ENCODE peak calls at places on chromosomes 4 and X, in seven cellular contexts. K is hepatocyte, C is MM.1S, Y is OCI-LY7, N is HCT116, U is SK-N-SH, T is PC-3. I is an unnamed sample.

GRCh38 chrX:13473666-13474516 is 95.5 kb upstream of the EGFL6 start:
- DNase-seq in K (no peak), C (peak; percentile 56), Y (peak; percentile 22), N (no peak), U (no peak), T (no peak), I (no peak)

GRCh38 chr4:138242076-138242829 is at the start of gene SLC7A11:
- DNase-seq in K (peak; percentile 93), C (peak; percentile 98), Y (peak; percentile 97), N (peak; percentile 96), U (peak; percentile 27), T (peak; percentile 93), I (peak; percentile 98)

GRCh38 chrX:15903186-15903681 is 48.6 kb upstream of the AP1S2 start:
- DNase-seq in K (no peak), C (peak; percentile 83), Y (peak; percentile 87), N (no peak), U (no peak), T (no peak), I (no peak)

GRCh38 chr4:8099981-8100464 is 58.6 kb downstream of the ABLIM2 start:
- DNase-seq in K (no peak), C (no peak), Y (no peak), N (no peak), U (no peak), T (no peak), I (no peak)

GRCh38 chrX:38999967-39000745 is 198.9 kb downstream of the MID1IP1 start:
- DNase-seq in K (no peak), C (no peak), Y (no peak), N (no peak), U (peak; percentile 39), T (no peak), I (no peak)

GRCh38 chr4:110088670-110089069 is 109.7 kb downstream of the ELOVL6 start:
- DNase-seq in K (no peak), C (peak; percentile 32), Y (peak; percentile 25), N (peak; percentile 48), U (no peak), T (peak; percentile 49), I (peak; percentile 34)

GRCh38 chr4:148998719-148999118 is 556.5 kb upstream of the NR3C2 start:
- DNase-seq in K (no peak), C (peak; percentile 19), Y (peak; percentile 32), N (peak; percentile 24), U (peak; percentile 1), T (peak; percentile 50), I (peak; percentile 75)

GRCh38 chrX:71515039-71515398 is 17.9 kb upstream of the OGT start:
- DNase-seq in K (no peak), C (no peak), Y (no peak), N (no peak), U (no peak), T (peak; percentile 38), I (no peak)

GRCh38 chr4:158768577-158769174 is at the start of gene FNIP2:
- DNase-seq in K (peak; percentile 91), C (peak; percentile 76), Y (peak; percentile 15), N (peak; percentile 21), U (peak; percentile 98), T (peak; percentile 64), I (peak; percentile 78)

GRCh38 chrX:3384330-3384729 is 37.9 kb upstream of the MXRA5 start:
- DNase-seq in K (no peak), C (no peak), Y (no peak), N (no peak), U (no peak), T (peak; percentile 1), I (no peak)

GRCh38 chr4:41418444-41418843 is 119.5 kb upstream of the LIMCH1 start:
- DNase-seq in K (no peak), C (no peak), Y (no peak), N (no peak), U (no peak), T (peak; percentile 24), I (peak; percentile 51)

GRCh38 chr4:121358473-121358872 is 22.3 kb downstream of the QRFPR start:
- DNase-seq in K (peak; percentile 21), C (no peak), Y (no peak), N (peak; percentile 7), U (no peak), T (peak; percentile 60), I (no peak)

GRCh38 chr4:180106997-180107396 is 2136.2 kb upstream of the TENM3 start:
- DNase-seq in K (no peak), C (no peak), Y (no peak), N (no peak), U (no peak), T (peak; percentile 12), I (no peak)

GRCh38 chr4:89357346-89357745 is 49.7 kb upstream of the GPRIN3 start:
- DNase-seq in K (no peak), C (no peak), Y (no peak), N (no peak), U (no peak), T (no peak), I (no peak)

GRCh38 chrX:106917830-106918500 is 2.2 kb upstream of the CLDN2 start:
- DNase-seq in K (no peak), C (no peak), Y (no peak), N (peak; percentile 88), U (no peak), T (peak; percentile 95), I (no peak)

GRCh38 chrX:137194164-137194563 is 160.4 kb upstream of the GPR101 start:
- DNase-seq in K (peak; percentile 24), C (peak; percentile 36), Y (peak; percentile 0), N (peak; percentile 16), U (peak; percentile 16), T (peak; percentile 72), I (peak; percentile 68)

GRCh38 chrX:42220083-42220482 is 296.7 kb upstream of the CASK start:
- DNase-seq in K (no peak), C (no peak), Y (no peak), N (no peak), U (no peak), T (no peak), I (no peak)

GRCh38 chr4:112141366-112142138 is 3.7 kb upstream of the FAM241A start:
- DNase-seq in K (no peak), C (no peak), Y (no peak), N (no peak), U (no peak), T (no peak), I (no peak)

GRCh38 chr4:48546336-48546735 is 56.3 kb downstream of the ZAR1 start:
- DNase-seq in K (peak; percentile 44), C (peak; percentile 37), Y (peak; percentile 55), N (peak; percentile 12), U (no peak), T (peak; percentile 39), I (peak; percentile 58)

GRCh38 chr4:56619160-56619559 is 61.9 kb downstream of the HOPX start:
- DNase-seq in K (no peak), C (peak; percentile 79), Y (no peak), N (no peak), U (peak; percentile 21), T (peak; percentile 56), I (peak; percentile 13)

GRCh38 chr4:56618734-56619133 is 62.4 kb downstream of the HOPX start:
- DNase-seq in K (no peak), C (no peak), Y (no peak), N (no peak), U (peak; percentile 29), T (no peak), I (no peak)

GRCh38 chr4:56619816-56620215 is 61.3 kb downstream of the HOPX start:
- DNase-seq in K (no peak), C (no peak), Y (no peak), N (no peak), U (no peak), T (no peak), I (peak; percentile 19)

GRCh38 chr4:56626420-56626819 is 54.7 kb downstream of the HOPX start:
- DNase-seq in K (no peak), C (no peak), Y (no peak), N (no peak), U (no peak), T (no peak), I (no peak)

DNA sequence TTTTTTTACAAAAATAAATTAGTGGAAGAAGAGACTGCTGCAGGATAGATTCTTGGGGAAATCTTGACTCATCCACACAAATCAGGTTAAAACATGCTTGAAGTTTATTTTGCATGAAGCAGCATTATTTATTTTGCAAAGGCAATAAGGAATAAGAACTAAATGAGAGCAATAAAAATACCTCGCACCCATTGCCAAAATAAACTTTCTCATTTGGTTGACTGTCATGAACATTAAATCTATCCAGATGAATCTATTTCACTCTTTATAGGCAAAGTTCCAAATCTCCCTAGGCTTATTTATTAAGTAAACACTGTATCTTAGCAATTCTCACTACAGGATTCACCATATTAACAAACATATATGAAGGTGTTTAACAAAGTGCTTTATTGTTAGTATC is 58.9 kb downstream of the HOPX start:
- DNase-seq in K (no peak), C (no peak), Y (no peak), N (no peak), U (no peak), T (peak; percentile 88), I (no peak)
- TF ChIP-seq EZH2phosphoT487 in K (no peak), C (no peak), Y (no peak), N (no peak), U (no peak), T (no peak), I (no peak)

DNA sequence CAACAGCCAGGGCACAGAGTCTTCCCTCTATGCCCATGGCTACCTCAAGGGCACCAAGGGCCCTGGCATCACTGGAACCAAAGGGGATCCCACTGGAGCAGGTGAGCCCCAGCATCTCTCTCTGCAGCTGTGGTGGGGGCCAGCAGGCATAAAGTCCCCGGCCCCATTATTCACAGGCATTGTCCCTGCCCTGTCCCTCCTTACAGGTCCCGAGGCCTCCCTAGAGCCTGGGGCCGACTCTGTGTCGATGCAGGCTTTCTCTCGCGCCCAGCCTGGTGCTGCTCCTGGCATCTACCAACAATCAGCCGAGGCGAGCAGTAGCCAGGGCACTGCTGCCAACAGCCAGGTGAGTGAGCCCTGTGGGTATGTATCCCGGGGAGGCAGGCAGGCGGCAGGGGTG is 12.3 kb upstream of the UBA1 start:
- DNase-seq in K (no peak), C (no peak), Y (no peak), N (no peak), U (no peak), T (no peak), I (no peak)
- H3K36me3 ChIP-seq in K (no peaks in the 10 kb centered on the region), C (no peaks in the 10 kb centered on the region), Y (peaks cover 44% of the 10 kb centered on the region), N (no peaks in the 10 kb centered on the region), U (no peaks in the 10 kb centered on the region), T (peaks cover 23% of the 10 kb centered on the region), I (peaks cover 3% of the 10 kb centered on the region)

GRCh38 chr4:1249148-1249730 is 309 bp upstream of the CTBP1 start:
- DNase-seq in K (peak; percentile 97), C (peak; percentile 91), Y (peak; percentile 93), N (peak; percentile 64), U (peak; percentile 95), T (peak; percentile 78), I (peak; percentile 87)
- TF ChIP-seq CTCF in K (no peak), C (no peak), Y (no peak), N (no peak), U (no peak), T (no peak), I (no peak)

GRCh38 chr4:185112104-185112503 is 31.0 kb upstream of the SLC25A4 start:
- DNase-seq in K (peak; percentile 64), C (peak; percentile 15), Y (no peak), N (peak; percentile 97), U (no peak), T (peak; percentile 90), I (no peak)
- TF ChIP-seq EZH2phosphoT487 in K (no peak), C (no peak), Y (no peak), N (no peak), U (no peak), T (no peak), I (no peak)

GRCh38 chrX:54812306-54812705 is 4.8 kb downstream of the MAGED2 start:
- DNase-seq in K (no peak), C (no peak), Y (no peak), N (no peak), U (no peak), T (no peak), I (no peak)
- H3K36me3 ChIP-seq in K (no peaks in the 10 kb centered on the region), C (no peaks in the 10 kb centered on the region), Y (no peaks in the 10 kb centered on the region), N (no peaks in the 10 kb centered on the region), U (peaks cover 48% of the 10 kb centered on the region), T (peaks cover 18% of the 10 kb centered on the region), I (peaks cover 3% of the 10 kb centered on the region)

GRCh38 chr4:99998062-99998880 is 48.2 kb upstream of the H2AZ1 start:
- DNase-seq in K (peak; percentile 50), C (peak; percentile 56), Y (peak; percentile 6), N (peak; percentile 37), U (peak; percentile 27), T (peak; percentile 59), I (peak; percentile 54)
- TF ChIP-seq CTCF in K (peak; percentile 75), C (peak; percentile 53), Y (peak; percentile 67), N (peak; percentile 57), U (peak; percentile 70), T (peak; percentile 74), I (peak; percentile 51)